ENCODE peak calls at places on chromosomes 16 and 17, in four cellular contexts. L is dermis microvascular lymphatic vessel endothelial cell, F is NCI-H1694 treated with DMSO at 0.1 percent for 48 hours, P is T-helper 1 cell. R is an unnamed sample.

GRCh38 chr17:59423137-59423703 is 91.8 kb downstream of the YPEL2 start:
- DNase-seq in L (peak; percentile 83), P (no peak), F (no peak), R (no peak)

GRCh38 chr16:48353565-48354163 is 31.5 kb downstream of the SIAH1 start:
- DNase-seq in F (peak; percentile 48), P (peak; percentile 29), L (peak; percentile 78), R (peak; percentile 95)

GRCh38 chr17:39939588-39940419 is 12.3 kb downstream of the LRRC3C start:
- DNase-seq in F (no peak), P (no peak), L (peak; percentile 33), R (peak; percentile 34)

GRCh38 chr17:773467-774319 is 8.4 kb downstream of the GLOD4 start:
- DNase-seq in P (no peak), F (no peak), L (no peak), R (no peak)

GRCh38 chr16:53732296-53732929 is 28.5 kb downstream of the FTO start:
- DNase-seq in P (no peak), L (peak; percentile 90), F (no peak), R (no peak)

GRCh38 chr17:879546-879945 is 97.4 kb downstream of the MRM3 start:
- DNase-seq in P (peak; percentile 41), F (no peak), L (peak; percentile 85), R (peak; percentile 99)

GRCh38 chr17:65359016-65359415 is 202.4 kb downstream of the AXIN2 start:
- DNase-seq in F (no peak), P (no peak), L (peak; percentile 83), R (no peak)

GRCh38 chr17:65678534-65678933 is 117.1 kb upstream of the AXIN2 start:
- DNase-seq in L (no peak), P (no peak), F (no peak), R (no peak)

GRCh38 chr16:71723537-71724319 is 773 bp downstream of the PHLPP2 start:
- DNase-seq in F (peak; percentile 30), L (peak; percentile 79), P (peak; percentile 61), R (peak; percentile 85)

GRCh38 chr17:80652751-80653330 is 108.2 kb downstream of the RPTOR start:
- DNase-seq in P (no peak), F (no peak), L (no peak), R (no peak)

GRCh38 chr17:4215882-4216411 is 47.8 kb downstream of the ANKFY1 start:
- DNase-seq in P (no peak), F (no peak), L (no peak), R (no peak)

GRCh38 chr17:41377546-41377945 is 4.6 kb downstream of the KRT34 start:
- DNase-seq in F (no peak), L (peak; percentile 24), P (no peak), R (peak; percentile 4)

GRCh38 chr17:80891096-80892018 is 100.3 kb upstream of the CHMP6 start:
- DNase-seq in L (peak; percentile 91), F (no peak), P (peak; percentile 45), R (no peak)

GRCh38 chr17:43025290-43025657 is 243 bp downstream of the RND2 start:
- DNase-seq in P (no peak), F (no peak), L (no peak), R (peak; percentile 75)

GRCh38 chr16:81707411-81708321 is 71.4 kb upstream of the PLCG2 start:
- DNase-seq in F (peak; percentile 33), L (peak; percentile 34), P (no peak), R (no peak)

GRCh38 chr17:39927928-39928867 is 666 bp downstream of the LRRC3C start:
- DNase-seq in P (no peak), F (no peak), L (peak; percentile 30), R (peak; percentile 88)

GRCh38 chr17:82052638-82053059 is 951 bp downstream of the GPS1 start:
- DNase-seq in P (no peak), F (no peak), L (no peak), R (no peak)

GRCh38 chr17:64418506-64419339 is 28.1 kb upstream of the PECAM1 start:
- DNase-seq in F (peak; percentile 94), L (peak; percentile 84), P (no peak), R (peak; percentile 76)

GRCh38 chr16:77794586-77794985 is 6.2 kb downstream of the VAT1L start:
- DNase-seq in P (no peak), F (no peak), L (peak; percentile 44), R (no peak)

GRCh38 chr17:78923660-78924453 is 1.3 kb downstream of the TIMP2 start:
- DNase-seq in F (no peak), P (peak; percentile 32), L (no peak), R (peak; percentile 76)

GRCh38 chr16:66512589-66513404 is 37.1 kb downstream of the TK2 start:
- DNase-seq in F (no peak), L (peak; percentile 58), P (no peak), R (no peak)

GRCh38 chr17:10265100-10265810 is 66.8 kb upstream of the GAS7 start:
- DNase-seq in L (no peak), P (no peak), F (no peak), R (no peak)

GRCh38 chr17:72192409-72193192 is 71.8 kb downstream of the SOX9 start:
- DNase-seq in L (no peak), P (no peak), F (no peak), R (no peak)

GRCh38 chr17:46167826-46168569 is 25.2 kb downstream of the KANSL1 start:
- DNase-seq in F (no peak), P (no peak), L (no peak), R (no peak)

GRCh38 chr17:61617261-61617660 is 26.2 kb upstream of the NACA2 start:
- DNase-seq in P (no peak), L (no peak), F (no peak), R (no peak)

GRCh38 chr16:23865853-23866252 is 30.1 kb downstream of the PRKCB start:
- DNase-seq in L (no peak), F (no peak), P (no peak), R (peak; percentile 75)

GRCh38 chr16:80556481-80556880 is 15.7 kb downstream of the DYNLRB2 start:
- DNase-seq in F (no peak), L (no peak), P (no peak), R (no peak)

GRCh38 chr16:4618645-4619418 is 4.1 kb upstream of the UBALD1 start:
- DNase-seq in P (no peak), F (no peak), L (no peak), R (no peak)

GRCh38 chr17:12744298-12744697 is 45.0 kb upstream of the ARHGAP44 start:
- DNase-seq in L (no peak), F (no peak), P (no peak), R (no peak)

GRCh38 chr16:67179421-67180080 is 4.2 kb downstream of the MATCAP1 start:
- DNase-seq in F (no peak), P (no peak), L (peak; percentile 24), R (no peak)

GRCh38 chr17:67245073-67245693 is at the start of gene HELZ:
- DNase-seq in F (peak; percentile 78), P (peak; percentile 51), L (peak; percentile 89), R (peak; percentile 93)

GRCh38 chr16:72992142-72992601 is 55.8 kb downstream of the ZFHX3 start:
- DNase-seq in P (no peak), L (no peak), F (no peak), R (peak; percentile 57)

GRCh38 chr17:49381793-49382192 is 19.7 kb upstream of the ZNF652 start:
- DNase-seq in P (no peak), F (no peak), L (no peak), R (no peak)

GRCh38 chr17:46163929-46164594 is 29.2 kb downstream of the KANSL1 start:
- DNase-seq in P (no peak), F (no peak), L (no peak), R (no peak)

GRCh38 chr17:64420143-64420670 is 28.7 kb upstream of the MILR1 start:
- DNase-seq in F (peak; percentile 90), P (no peak), L (peak; percentile 85), R (peak; percentile 84)

GRCh38 chr16:72834499-72834898 is 213.4 kb downstream of the ZFHX3 start:
- DNase-seq in L (no peak), F (no peak), P (no peak), R (no peak)